ENCODE peak calls at places on chromosome 10, in nine cellular contexts. Q is activated CD8-positive, alpha-beta T cell treated with anti-CD3 and anti-CD28 coated beads for 36 hours; U is activated T-helper 1 cell treated with anti-CD3 and anti-CD28 coated beads, Interleukin-12 subunit alpha, Interleukin-12 subunit beta, Interleukin-2, Interleukin-4 antibody, amounts not matched to agents 30 ng/mL and 10 ng/mL and 1 ng/mL, durations not matched to agents 14 hours and 24 hours and 36 hours; S is epithelial cell of esophagus; Y is GM23248; E is nephron progenitor cell; N is effector CD4-positive, alpha-beta T cell; B is uterus; L is stimulated activated effector memory CD8-positive, alpha-beta T cell treated with anti-CD3 and anti-CD28 coated beads, Interleukin-12 subunit alpha, Interleukin-12 subunit beta, amount 100 ng/mL, for 72 hours. G is an unnamed sample.

GRCh38 chr10:11678074-11678793 is 63.9 kb upstream of the ECHDC3 start:
- DNase-seq in S (peak; percentile 68), B (no peak), E (no peak), L (no peak), N (no peak), U (no peak), Q (peak; percentile 62), Y (peak; percentile 66), G (no peak)

GRCh38 chr10:120841522-120842189 is 9.5 kb upstream of the WDR11 start:
- DNase-seq in E (no peak), S (no peak), L (no peak), B (no peak), Y (no peak), Q (no peak), N (no peak), U (no peak), G (no peak)

GRCh38 chr10:28939352-28940157 is 262.2 kb downstream of the BAMBI start:
- DNase-seq in Q (peak; percentile 4), B (peak; percentile 75), N (no peak), S (peak; percentile 26), E (peak; percentile 72), U (no peak), L (no peak), Y (peak; percentile 33), G (peak; percentile 39)

GRCh38 chr10:3095373-3096139 is 28.2 kb downstream of the PFKP start:
- DNase-seq in Y (peak; percentile 99), N (no peak), Q (peak; percentile 82), S (peak; percentile 98), E (no peak), B (peak; percentile 38), U (peak; percentile 57), L (no peak), G (peak; percentile 78)

GRCh38 chr10:108348215-108348614 is 1183.7 kb upstream of the SORCS1 start:
- DNase-seq in Q (no peak), N (no peak), E (no peak), Y (no peak), L (no peak), S (no peak), U (no peak), B (no peak), G (no peak)

GRCh38 chr10:95610727-95611126 is 45.8 kb downstream of the ALDH18A1 start:
- DNase-seq in Q (no peak), N (no peak), U (no peak), E (no peak), B (no peak), L (no peak), S (no peak), Y (no peak), G (no peak)

GRCh38 chr10:73746721-73747120 is 2.5 kb downstream of the SEC24C start:
- DNase-seq in U (no peak), S (no peak), Q (no peak), N (no peak), Y (no peak), E (no peak), B (no peak), L (no peak), G (no peak)

GRCh38 chr10:20443094-20443493 is 454.0 kb downstream of the NEBL start:
- DNase-seq in U (no peak), E (no peak), Y (no peak), S (no peak), L (no peak), B (no peak), Q (no peak), N (no peak), G (no peak)

GRCh38 chr10:48765039-48765438 is 80.4 kb downstream of the WDFY4 start:
- DNase-seq in L (no peak), B (no peak), S (no peak), U (no peak), Y (no peak), E (no peak), N (no peak), Q (no peak), G (no peak)

GRCh38 chr10:125599194-125599593 is 83.8 kb downstream of the TEX36 start:
- DNase-seq in S (no peak), Y (no peak), L (no peak), U (no peak), B (no peak), E (no peak), Q (no peak), N (no peak), G (no peak)

GRCh38 chr10:127368937-127369336 is 172.5 kb upstream of the INSYN2A start:
- DNase-seq in B (no peak), S (no peak), N (no peak), L (no peak), U (no peak), E (no peak), Y (no peak), Q (no peak), G (no peak)

GRCh38 chr10:13810536-13810935 is 223.8 kb downstream of the PRPF18 start:
- DNase-seq in Y (no peak), L (no peak), U (no peak), N (no peak), S (no peak), Q (no peak), E (no peak), B (no peak), G (no peak)

GRCh38 chr10:110802551-110803238 is 69.0 kb upstream of the PDCD4 start:
- DNase-seq in Q (peak; percentile 78), N (peak; percentile 26), S (peak; percentile 75), Y (peak; percentile 93), L (no peak), B (peak; percentile 46), U (peak; percentile 43), E (no peak), G (peak; percentile 39)

GRCh38 chr10:12995425-12995861 is 6.1 kb downstream of the CCDC3 start:
- DNase-seq in Y (no peak), Q (no peak), E (no peak), L (no peak), S (no peak), N (no peak), B (no peak), U (no peak), G (no peak)

GRCh38 chr10:126097558-126098215 is 201.3 kb downstream of the FANK1 start:
- DNase-seq in B (no peak), L (no peak), N (no peak), Y (no peak), U (no peak), S (no peak), E (no peak), Q (no peak), G (no peak)

GRCh38 chr10:63166742-63167258 is 33.7 kb downstream of the NRBF2 start:
- DNase-seq in E (peak; percentile 20), L (no peak), B (no peak), U (peak; percentile 17), S (peak; percentile 82), Q (peak; percentile 19), N (no peak), Y (peak; percentile 82), G (peak; percentile 34)

GRCh38 chr10:122879339-122880273 is at the start of gene FAM24B:
- DNase-seq in Y (peak; percentile 99), U (peak; percentile 94), L (peak; percentile 81), Q (peak; percentile 96), N (peak; percentile 93), E (no peak), B (peak; percentile 90), S (peak; percentile 98), G (peak; percentile 93)

GRCh38 chr10:13732485-13732884 is 145.7 kb downstream of the PRPF18 start:
- DNase-seq in B (no peak), Q (no peak), S (no peak), N (no peak), E (no peak), Y (no peak), U (no peak), L (no peak), G (peak; percentile 49)

GRCh38 chr10:72019085-72019876 is 55.1 kb downstream of the CHST3 start:
- DNase-seq in U (no peak), Y (no peak), E (no peak), L (no peak), B (no peak), S (no peak), Q (no peak), N (no peak), G (no peak)

GRCh38 chr10:124250506-124250905 is 157.1 kb upstream of the CHST15 start:
- DNase-seq in U (no peak), B (no peak), Y (no peak), S (no peak), N (no peak), L (no peak), E (no peak), Q (no peak), G (no peak)

GRCh38 chr10:80187465-80188409 is 17.6 kb downstream of the ANXA11 start:
- DNase-seq in E (no peak), B (no peak), Q (peak; percentile 90), U (peak; percentile 75), N (peak; percentile 77), Y (no peak), L (peak; percentile 40), S (no peak), G (no peak)

GRCh38 chr10:123135415-123136141 is at the start of gene HMX3:
- DNase-seq in N (peak; percentile 41), Y (peak; percentile 62), S (no peak), L (no peak), Q (peak; percentile 73), B (no peak), E (peak; percentile 38), U (no peak), G (no peak)